ENCODE peak calls at places on chromosomes 7 and 10, in six cellular contexts. K is CD8-positive, alpha-beta T cell; G is ascending aorta; P is H1; N is endothelial cell of umbilical vein; I is foreskin fibroblast. R is an unnamed sample.

GRCh38 chr10:49605177-49605938 is 4.8 kb upstream of the SLC18A3 start:
- DNase-seq in K (no peak), G (no peak), P (no peak), N (no peak), I (no peak), R (no peak)

GRCh38 chr7:43764807-43765491 is 6.5 kb downstream of the BLVRA start:
- DNase-seq in K (no peak), G (no peak), P (no peak), N (no peak), I (peak), R (no peak)

GRCh38 chr7:92057375-92057774 is 76.9 kb downstream of the CYP51A1 start:
- DNase-seq in K (no peak), G (no peak), P (no peak), N (no peak), I (no peak), R (no peak)

GRCh38 chr7:103810112-103810744 is 179.2 kb downstream of the RELN start:
- DNase-seq in K (no peak), G (no peak), P (no peak), N (no peak), I (no peak), R (no peak)

GRCh38 chr10:86642499-86642898 is 11.8 kb upstream of the OPN4 start:
- DNase-seq in K (no peak), G (no peak), P (no peak), N (no peak), I (peak), R (no peak)

GRCh38 chr10:25441270-25441669 is 266.5 kb downstream of the GPR158 start:
- DNase-seq in K (no peak), G (no peak), P (no peak), N (no peak), I (no peak), R (no peak)

GRCh38 chr10:93503075-93503474 is 6.7 kb downstream of the CEP55 start:
- DNase-seq in K (no peak), G (no peak), P (no peak), N (no peak), I (no peak), R (peak)

GRCh38 chr10:120824864-120825263 is 26.3 kb upstream of the WDR11 start:
- DNase-seq in K (no peak), G (no peak), P (no peak), N (peak), I (no peak), R (peak)

GRCh38 chr7:16647435-16647960 is 1.5 kb downstream of the BZW2 start:
- DNase-seq in K (no peak), G (no peak), P (no peak), N (peak), I (no peak), R (no peak)

GRCh38 chr10:12471135-12471534 is 121.8 kb downstream of the CAMK1D start:
- DNase-seq in K (no peak), G (no peak), P (no peak), N (no peak), I (no peak), R (no peak)

GRCh38 chr7:120979765-120980499 is 8.6 kb upstream of the CPED1 start:
- DNase-seq in K (no peak), G (no peak), P (no peak), N (no peak), I (peak), R (no peak)

GRCh38 chr7:140350056-140350455 is 48.3 kb downstream of the SLC37A3 start:
- DNase-seq in K (no peak), G (no peak), P (no peak), N (no peak), I (no peak), R (no peak)

GRCh38 chr7:134875867-134876266 is 96.4 kb downstream of the CALD1 start:
- DNase-seq in K (no peak), G (no peak), P (no peak), N (no peak), I (peak), R (no peak)

GRCh38 chr10:102231357-102232318 is 5.5 kb downstream of the ELOVL3 start:
- DNase-seq in K (peak), G (no peak), P (no peak), N (peak), I (peak), R (no peak)

GRCh38 chr7:151400626-151401315 is 9.1 kb downstream of the WDR86 start:
- DNase-seq in K (no peak), G (no peak), P (no peak), N (no peak), I (no peak), R (peak)

GRCh38 chr7:55081067-55081853 is 62.4 kb downstream of the EGFR start:
- DNase-seq in K (no peak), G (no peak), P (no peak), N (no peak), I (peak), R (no peak)

GRCh38 chr10:13104697-13105096 is 4.7 kb downstream of the OPTN start:
- DNase-seq in K (no peak), G (no peak), P (no peak), N (no peak), I (no peak), R (no peak)

GRCh38 chr10:63197304-63198092 is 64.4 kb downstream of the NRBF2 start:
- DNase-seq in K (no peak), G (no peak), P (no peak), N (no peak), I (peak), R (no peak)

GRCh38 chr7:44394636-44395035 is 69.2 kb upstream of the CAMK2B start:
- DNase-seq in K (peak), G (no peak), P (no peak), N (no peak), I (no peak), R (no peak)

GRCh38 chr10:11208908-11209809 is 191.5 kb downstream of the CELF2 start:
- DNase-seq in K (no peak), G (no peak), P (no peak), N (peak), I (no peak), R (no peak)

GRCh38 chr10:77867124-77867715 is 59.3 kb downstream of the DLG5 start:
- DNase-seq in K (no peak), G (no peak), P (no peak), N (no peak), I (no peak), R (no peak)

GRCh38 chr7:50497968-50498367 is 47.8 kb upstream of the FIGNL1 start:
- DNase-seq in K (no peak), G (no peak), P (no peak), N (peak), I (peak), R (no peak)

GRCh38 chr7:38328814-38329213 is 55.4 kb upstream of the TARP start:
- DNase-seq in K (no peak), G (no peak), P (no peak), N (no peak), I (no peak), R (no peak)

GRCh38 chr7:100024020-100024619 is 8.7 kb downstream of the ZKSCAN1 start:
- DNase-seq in K (no peak), G (no peak), P (no peak), N (no peak), I (no peak), R (no peak)

GRCh38 chr10:23439452-23439919 is 611 bp downstream of the OTUD1 start:
- DNase-seq in K (no peak), G (no peak), P (no peak), N (no peak), I (peak), R (no peak)

GRCh38 chr10:86824151-86824550 is 67.7 kb downstream of the BMPR1A start:
- DNase-seq in K (no peak), G (no peak), P (no peak), N (no peak), I (no peak), R (no peak)

GRCh38 chr7:5553298-5553877 is 129.8 kb upstream of the TNRC18 start:
- DNase-seq in K (no peak), G (no peak), P (no peak), N (no peak), I (no peak), R (no peak)

GRCh38 chr7:9102846-9103245 is 669.4 kb downstream of the NXPH1 start:
- DNase-seq in K (no peak), G (no peak), P (no peak), N (no peak), I (no peak), R (no peak)
- H3K4me3 ChIP-seq in K (no peak), G (no peak), P (no peak), N (no peak), I (no peak), R (no peak)

DNA sequence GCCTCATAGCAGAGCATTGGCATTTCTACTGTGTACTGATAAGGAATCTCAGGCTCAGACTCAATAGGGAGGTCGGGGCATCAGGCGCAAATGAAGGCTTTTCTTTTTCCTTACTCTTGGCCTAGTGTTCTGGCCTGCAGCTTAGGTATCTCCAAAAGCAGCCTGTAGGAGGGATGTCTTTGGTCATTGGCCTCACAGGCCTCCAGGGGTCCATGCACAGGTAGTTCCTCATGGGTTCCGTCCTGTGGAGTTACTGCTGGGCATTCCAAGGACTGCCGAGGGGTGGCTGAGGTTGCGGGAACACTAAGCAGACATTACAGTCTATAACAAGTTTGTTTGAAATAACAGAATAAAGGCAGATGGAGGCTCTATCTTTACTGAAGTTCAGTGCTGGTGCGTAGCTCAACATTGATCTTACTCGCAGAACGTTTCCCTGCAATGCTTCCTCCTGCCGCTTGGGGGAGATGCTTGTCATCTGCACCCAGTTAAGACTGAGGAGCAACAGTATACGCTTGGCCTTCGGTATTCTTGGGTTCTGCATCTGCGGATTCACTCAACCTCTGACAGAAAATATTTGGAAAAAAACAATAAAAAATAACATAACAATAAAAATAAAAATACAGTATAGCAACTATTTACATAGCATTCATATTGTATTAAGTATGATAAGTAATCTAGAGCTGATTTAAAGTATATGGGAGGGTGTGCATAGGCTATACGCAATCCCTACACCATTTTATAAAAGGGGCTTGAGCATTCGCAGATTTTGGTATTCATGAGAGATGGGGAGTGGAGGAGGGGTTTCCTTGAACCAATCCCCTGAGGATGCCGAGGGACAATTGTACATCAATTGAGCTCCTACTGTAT is 58.9 kb downstream of the SH2D4B start:
- DNase-seq in K (peak), G (no peak), P (no peak), N (peak), I (peak), R (no peak)
- TF ChIP-seq CTCF in K (peak), G (peak), P (peak), N (peak), I (peak), R (peak)

GRCh38 chr10:60964257-60965235 is 20.6 kb upstream of the RHOBTB1 start:
- DNase-seq in K (peak), G (no peak), P (no peak), N (peak), I (peak), R (peak)
- H3K4me3 ChIP-seq in K (no peak), G (no peak), P (no peak), N (no peak), I (no peak), R (no peak)

DNA sequence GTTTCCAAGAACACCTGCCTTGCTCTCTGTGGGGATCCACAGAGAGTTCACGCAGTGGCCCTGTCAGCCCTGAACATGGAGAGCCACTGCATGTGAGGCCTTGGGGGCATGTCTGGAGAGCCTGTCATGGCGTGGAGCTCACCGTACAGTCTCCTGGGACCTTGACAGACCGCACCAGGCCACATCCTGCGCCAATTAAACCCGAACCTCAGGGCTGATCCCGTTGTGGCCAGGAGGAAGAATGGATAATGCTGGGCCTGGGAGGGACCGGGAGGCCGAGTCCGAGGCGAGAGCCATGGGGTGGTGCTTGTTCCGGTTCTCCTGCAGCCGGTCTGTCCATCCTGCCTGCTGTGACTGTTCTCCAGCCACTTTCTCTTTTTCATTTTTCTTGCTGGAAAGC is 68.7 kb downstream of the DNAJB6 start:
- DNase-seq in K (no peak), G (no peak), P (no peak), N (no peak), I (no peak), R (no peak)
- TF ChIP-seq CTCF in K (no peak), G (no peak), P (no peak), N (no peak), I (no peak), R (no peak)

DNA sequence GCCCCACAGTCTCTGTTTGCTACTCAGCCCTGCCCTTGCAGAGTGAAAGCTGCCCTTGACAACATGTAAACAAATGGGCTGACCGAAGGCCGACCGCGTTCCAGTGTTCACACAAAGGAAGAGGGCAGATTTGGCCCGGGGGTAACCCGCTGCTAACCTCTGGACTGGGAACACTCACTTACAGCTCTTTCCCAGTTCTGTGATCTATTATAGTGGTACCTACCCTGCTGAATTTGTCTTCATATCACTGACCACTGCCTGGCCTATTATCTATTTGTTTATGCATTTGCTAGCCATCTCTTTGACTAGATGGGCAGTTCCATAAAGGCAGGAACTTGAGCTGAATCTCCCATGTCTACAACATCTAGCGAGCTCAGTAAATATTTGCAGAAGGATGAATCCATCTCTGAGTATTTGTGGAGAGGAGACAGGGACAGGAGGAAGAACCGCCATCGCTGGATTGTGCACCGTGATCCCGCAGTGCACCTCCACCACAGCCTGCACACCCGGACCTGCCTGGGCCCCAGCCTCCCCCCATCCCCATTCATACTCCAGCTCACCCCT is 15.3 kb downstream of the SLC29A3 start:
- DNase-seq in K (no peak), G (no peak), P (no peak), N (no peak), I (no peak), R (no peak)
- H3K4me3 ChIP-seq in K (no peak), G (no peak), P (no peak), N (no peak), I (no peak), R (no peak)

GRCh38 chr7:77439572-77439971 is 23.4 kb upstream of the GSAP start:
- DNase-seq in K (no peak), G (no peak), P (no peak), N (peak), I (peak), R (no peak)
- TF ChIP-seq CTCF in K (no peak), G (peak), P (no peak), N (peak), I (no peak), R (no peak)

DNA sequence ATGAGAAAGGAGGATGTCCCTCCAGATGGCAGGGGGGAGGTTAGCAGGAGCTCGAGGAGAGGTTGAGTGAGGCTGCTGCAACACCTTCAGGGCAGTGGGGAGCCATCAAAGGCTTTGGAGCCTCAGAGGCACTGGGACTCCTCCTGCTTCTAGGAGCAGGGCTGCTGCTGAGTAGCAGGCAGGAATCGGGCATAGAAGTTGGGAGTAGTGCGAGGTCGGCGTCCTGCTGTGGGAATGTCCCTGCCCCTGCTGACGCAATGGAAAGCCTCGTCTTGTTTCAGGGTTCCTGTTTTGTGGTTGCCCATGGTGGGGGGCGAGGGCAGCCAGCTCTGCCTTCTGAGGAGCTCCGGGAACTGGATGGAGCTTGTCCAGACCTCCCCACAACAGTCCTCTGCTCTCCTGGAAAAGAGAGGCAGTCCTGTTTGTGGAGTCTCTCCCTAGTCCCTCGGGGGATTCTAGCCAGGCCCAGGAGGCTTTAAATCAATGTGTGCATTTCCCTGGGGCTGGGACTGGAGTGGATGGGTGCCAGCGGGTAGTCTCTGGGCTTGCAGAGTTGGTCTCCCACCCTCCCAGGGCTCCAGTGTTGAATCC is 98.8 kb upstream of the PPIF start:
- DNase-seq in K (no peak), G (peak), P (no peak), N (no peak), I (no peak), R (no peak)
- H3K4me3 ChIP-seq in K (no peak), G (no peak), P (no peak), N (no peak), I (no peak), R (peak)

GRCh38 chr10:101010329-101010728 is 10.7 kb downstream of the LZTS2 start:
- DNase-seq in K (no peak), G (no peak), P (no peak), N (no peak), I (no peak), R (no peak)

GRCh38 chr10:101014230-101014884 is 14.7 kb downstream of the LZTS2 start:
- DNase-seq in K (peak), G (no peak), P (no peak), N (peak), I (peak), R (no peak)

GRCh38 chr10:101013365-101013825 is 13.8 kb downstream of the LZTS2 start:
- DNase-seq in K (no peak), G (no peak), P (no peak), N (no peak), I (no peak), R (no peak)

GRCh38 chr10:101012525-101013364 is 13.1 kb downstream of the LZTS2 start:
- DNase-seq in K (peak), G (peak), P (no peak), N (peak), I (peak), R (no peak)

GRCh38 chr10:101011517-101012423 is 12.2 kb downstream of the LZTS2 start:
- DNase-seq in K (no peak), G (no peak), P (no peak), N (no peak), I (peak), R (no peak)
- TF ChIP-seq CTCF in K (no peak), G (no peak), P (peak), N (peak), I (peak), R (peak)

GRCh38 chr7:97872025-97872669 is at the start of gene ASNS:
- DNase-seq in K (peak), G (peak), P (peak), N (peak), I (peak), R (peak)
- H3K4me3 ChIP-seq in K (peak), G (peak), P (peak), N (peak), I (peak), R (peak)

GRCh38 chr10:91296471-91296870 is 76.0 kb downstream of the PCGF5 start:
- DNase-seq in K (no peak), G (no peak), P (no peak), N (peak), I (peak), R (no peak)
- TF ChIP-seq CTCF in K (no peak), G (no peak), P (peak), N (no peak), I (no peak), R (peak)

R was measured in GM12864.